ENCODE peak calls at places on chromosomes 1 and 21, in seven cellular contexts. M is GM10248; E is left kidney; R is NCI-H774; S is naive thymus-derived CD8-positive, alpha-beta T cell; Z is HTR-8/SVneo; U is epithelial cell of proximal tubule. G is an unnamed sample.

GRCh38 chr1:201531551-201532425 is 7.1 kb upstream of the NAV1 start:
- DNase-seq in M (no peak), E (peak), R (peak), S (no peak), Z (no peak), U (no peak), G (peak)

GRCh38 chr1:147162093-147162492 is 10.2 kb downstream of the PRKAB2 start:
- DNase-seq in M (no peak), E (no peak), R (no peak), S (no peak), Z (no peak), U (no peak), G (no peak)

GRCh38 chr1:214427871-214428277 is 123.5 kb downstream of the PTPN14 start:
- DNase-seq in M (peak), E (no peak), R (no peak), S (peak), Z (peak), U (peak), G (peak)

GRCh38 chr1:217138839-217139466 is 415.7 kb upstream of the ESRRG start:
- DNase-seq in M (peak), E (peak), R (no peak), S (no peak), Z (no peak), U (no peak), G (no peak)

GRCh38 chr1:228304225-228304624 is 96.4 kb downstream of the OBSCN start:
- DNase-seq in M (no peak), E (no peak), R (no peak), S (no peak), Z (no peak), U (no peak), G (no peak)

GRCh38 chr1:151401125-151401788 is 1.9 kb downstream of the PSMB4 start:
- DNase-seq in M (no peak), E (no peak), R (no peak), S (no peak), Z (no peak), U (no peak), G (no peak)

GRCh38 chr1:10671090-10671489 is 125.4 kb downstream of the CASZ1 start:
- DNase-seq in M (no peak), E (peak), R (no peak), S (no peak), Z (no peak), U (no peak), G (no peak)

GRCh38 chr1:87826639-87827345 is 498.1 kb downstream of the LMO4 start:
- DNase-seq in M (peak), E (peak), R (no peak), S (no peak), Z (no peak), U (no peak), G (no peak)

GRCh38 chr1:46569909-46570725 is 18.7 kb upstream of the KNCN start:
- DNase-seq in M (no peak), E (peak), R (no peak), S (no peak), Z (no peak), U (no peak), G (no peak)

GRCh38 chr1:55699151-55699695 is 484.1 kb upstream of the USP24 start:
- DNase-seq in M (no peak), E (peak), R (no peak), S (no peak), Z (no peak), U (no peak), G (no peak)

GRCh38 chr1:8374812-8375211 is 56.9 kb downstream of the SLC45A1 start:
- DNase-seq in M (no peak), E (no peak), R (no peak), S (no peak), Z (no peak), U (no peak), G (no peak)

GRCh38 chr1:39657402-39657801 is 14.5 kb downstream of the NT5C1A start:
- DNase-seq in M (no peak), E (no peak), R (no peak), S (no peak), Z (no peak), U (no peak), G (no peak)

GRCh38 chr1:91404151-91405012 is at the start of gene HFM1:
- DNase-seq in M (peak), E (peak), R (peak), S (peak), Z (peak), U (no peak), G (peak)

GRCh38 chr1:8051650-8052049 is 25.5 kb upstream of the ERRFI1 start:
- DNase-seq in M (no peak), E (no peak), R (no peak), S (no peak), Z (no peak), U (no peak), G (no peak)

GRCh38 chr1:53376742-53377437 is 49.0 kb upstream of the LRP8 start:
- DNase-seq in M (no peak), E (no peak), R (no peak), S (no peak), Z (no peak), U (no peak), G (peak)

GRCh38 chr1:59428828-59429227 is 131.9 kb downstream of the FGGY start:
- DNase-seq in M (no peak), E (no peak), R (no peak), S (no peak), Z (no peak), U (no peak), G (no peak)

GRCh38 chr1:115595279-115596079 is 46.3 kb upstream of the VANGL1 start:
- DNase-seq in M (peak), E (peak), R (peak), S (peak), Z (peak), U (peak), G (peak)

GRCh38 chr1:225808136-225808535 is 1.8 kb upstream of the EPHX1 start:
- DNase-seq in M (no peak), E (no peak), R (no peak), S (no peak), Z (no peak), U (no peak), G (no peak)

GRCh38 chr1:245019904-245020486 is 134.8 kb upstream of the KIF26B start:
- DNase-seq in M (no peak), E (no peak), R (no peak), S (no peak), Z (no peak), U (no peak), G (no peak)

GRCh38 chr1:182259229-182259872 is 132.2 kb downstream of the GLUL start:
- DNase-seq in M (no peak), E (peak), R (no peak), S (peak), Z (no peak), U (peak), G (no peak)

GRCh38 chr1:43054961-43055360 is 96.3 kb upstream of the SLC2A1 start:
- DNase-seq in M (no peak), E (no peak), R (no peak), S (no peak), Z (peak), U (no peak), G (no peak)

GRCh38 chr1:59678065-59678808 is 136.5 kb upstream of the HOOK1 start:
- DNase-seq in M (no peak), E (peak), R (no peak), S (no peak), Z (no peak), U (no peak), G (no peak)

GRCh38 chr1:228097333-228098081 is 5.6 kb downstream of the C1orf35 start:
- DNase-seq in M (peak), E (no peak), R (no peak), S (no peak), Z (no peak), U (no peak), G (no peak)

GRCh38 chr1:75765697-75766355 is 20.2 kb upstream of the RABGGTB start:
- DNase-seq in M (no peak), E (no peak), R (no peak), S (no peak), Z (peak), U (peak), G (no peak)

GRCh38 chr1:186212574-186213224 is 162.4 kb downstream of the TPR start:
- DNase-seq in M (peak), E (peak), R (peak), S (peak), Z (peak), U (peak), G (peak)

GRCh38 chr1:156747737-156748669 is 3.5 kb downstream of the HDGF start:
- DNase-seq in M (no peak), E (no peak), R (no peak), S (no peak), Z (no peak), U (no peak), G (no peak)

GRCh38 chr1:226400519-226401406 is 7.1 kb downstream of the PARP1 start:
- DNase-seq in M (no peak), E (no peak), R (no peak), S (no peak), Z (no peak), U (no peak), G (no peak)

GRCh38 chr21:45334591-45335081 is 46.9 kb upstream of the POFUT2 start:
- DNase-seq in M (no peak), E (no peak), R (no peak), S (no peak), Z (no peak), U (no peak), G (no peak)

GRCh38 chr21:36113647-36114428 is 21.0 kb upstream of the CBR3 start:
- DNase-seq in M (no peak), E (no peak), R (peak), S (peak), Z (no peak), U (no peak), G (peak)

GRCh38 chr21:43925096-43925481 is 60.1 kb downstream of the AGPAT3 start:
- DNase-seq in M (no peak), E (no peak), R (no peak), S (no peak), Z (no peak), U (no peak), G (no peak)

GRCh38 chr1:197768014-197768413 is 7.3 kb downstream of the DENND1B start:
- DNase-seq in M (no peak), E (no peak), R (no peak), S (no peak), Z (no peak), U (no peak), G (no peak)

GRCh38 chr1:81690881-81691453 is 109.8 kb upstream of the ADGRL2 start:
- DNase-seq in M (no peak), E (no peak), R (no peak), S (no peak), Z (no peak), U (no peak), G (no peak)

GRCh38 chr1:25871704-25872494 is 3.6 kb downstream of the PAQR7 start:
- DNase-seq in M (no peak), E (no peak), R (no peak), S (no peak), Z (no peak), U (no peak), G (no peak)

GRCh38 chr21:42311816-42312625 is 3.2 kb downstream of the TFF3 start:
- DNase-seq in M (no peak), E (no peak), R (no peak), S (no peak), Z (no peak), U (no peak), G (no peak)

GRCh38 chr1:204507317-204508105 is 8.7 kb upstream of the MDM4 start:
- DNase-seq in M (no peak), E (peak), R (peak), S (no peak), Z (peak), U (no peak), G (no peak)

GRCh38 chr1:213984387-213985180 is 3.2 kb upstream of the PROX1 start:
- DNase-seq in M (no peak), E (peak), R (peak), S (no peak), Z (no peak), U (no peak), G (peak)

GRCh38 chr1:202662081-202662480 is 48.2 kb downstream of the SYT2 start:
- DNase-seq in M (no peak), E (no peak), R (no peak), S (no peak), Z (no peak), U (no peak), G (no peak)

G was measured in NCI-H2107.